ENCODE peak calls at places on chromosomes 3 and 15, in nine cellular contexts. H is astrocyte of the spinal cord; Y is HCT116; Q is astrocyte; N is CD4-positive, alpha-beta memory T cell; L is AG09309; F is cardiac muscle cell; V is transverse colon; I is GM12878. E is an unnamed sample.

GRCh38 chr3:187615630-187616029 is 54.6 kb downstream of the SST start:
- DNase-seq in F (no peak), L (no peak), V (no peak), Q (no peak), H (no peak), Y (no peak), I (no peak), N (no peak), E (no peak)

GRCh38 chr15:91186892-91187644 is 87.0 kb downstream of the SV2B start:
- DNase-seq in H (peak), F (peak), V (no peak), Y (no peak), N (no peak), L (no peak), I (no peak), Q (peak), E (peak)

GRCh38 chr15:69484837-69485236 is 32.2 kb downstream of the RPLP1 start:
- DNase-seq in N (no peak), I (no peak), V (peak), Q (no peak), L (no peak), Y (no peak), H (no peak), F (no peak), E (no peak)

GRCh38 chr3:72054976-72055375 is 270.0 kb upstream of the PROK2 start:
- DNase-seq in L (no peak), N (no peak), H (no peak), V (no peak), I (no peak), F (no peak), Y (no peak), Q (no peak), E (no peak)

GRCh38 chr15:97893988-97894387 is 66.5 kb upstream of the ARRDC4 start:
- DNase-seq in L (no peak), Y (no peak), Q (no peak), I (no peak), F (no peak), H (no peak), V (no peak), N (no peak), E (no peak)

GRCh38 chr15:69127226-69127625 is 33.2 kb upstream of the GLCE start:
- DNase-seq in Q (no peak), V (no peak), L (no peak), Y (no peak), N (no peak), I (no peak), F (no peak), H (no peak), E (no peak)

GRCh38 chr15:77040673-77041072 is 30.2 kb downstream of the TSPAN3 start:
- DNase-seq in V (no peak), H (no peak), Q (peak), F (no peak), N (no peak), I (no peak), Y (no peak), L (peak), E (no peak)

GRCh38 chr15:99682455-99682854 is 50.8 kb downstream of the LYSMD4 start:
- DNase-seq in V (no peak), N (no peak), I (no peak), F (no peak), H (peak), Y (no peak), L (peak), Q (peak), E (no peak)

GRCh38 chr3:177337548-177338331 is 140.5 kb upstream of the TBL1XR1 start:
- DNase-seq in I (peak), L (no peak), N (peak), Y (no peak), V (no peak), Q (peak), F (no peak), H (peak), E (no peak)

GRCh38 chr15:80669599-80670273 is 25.4 kb upstream of the ABHD17C start:
- DNase-seq in Q (peak), I (no peak), Y (no peak), V (no peak), H (peak), F (no peak), N (no peak), L (no peak), E (no peak)

GRCh38 chr3:64799606-64800005 is 111.8 kb upstream of the ADAMTS9 start:
- DNase-seq in N (no peak), Q (no peak), V (peak), F (no peak), Y (no peak), H (no peak), L (no peak), I (no peak), E (no peak)

GRCh38 chr3:71266875-71267274 is 316.7 kb downstream of the FOXP1 start:
- DNase-seq in H (no peak), L (no peak), Q (no peak), Y (no peak), V (no peak), N (no peak), F (no peak), I (no peak), E (no peak)

GRCh38 chr3:157913751-157914150 is 192.5 kb downstream of the SHOX2 start:
- DNase-seq in Y (no peak), Q (no peak), H (no peak), N (no peak), F (no peak), L (peak), I (no peak), V (no peak), E (no peak)

GRCh38 chr3:177150970-177151627 is 46.2 kb downstream of the TBL1XR1 start:
- DNase-seq in H (peak), F (peak), V (no peak), N (peak), I (peak), L (peak), Q (peak), Y (peak), E (no peak)

GRCh38 chr15:90782450-90782849 is 65.3 kb downstream of the BLM start:
- DNase-seq in F (no peak), Y (no peak), N (no peak), V (no peak), H (no peak), L (no peak), Q (no peak), I (no peak), E (no peak)

GRCh38 chr3:188839187-188839695 is 332.5 kb upstream of the TPRG1 start:
- DNase-seq in I (no peak), L (no peak), Q (no peak), N (no peak), Y (no peak), V (no peak), F (no peak), H (no peak), E (no peak)

GRCh38 chr3:176650478-176650877 is 546.8 kb downstream of the TBL1XR1 start:
- DNase-seq in L (peak), Q (peak), H (no peak), I (no peak), N (no peak), V (no peak), F (no peak), Y (no peak), E (no peak)

GRCh38 chr3:59581000-59581399 is 531.2 kb upstream of the CFAP20DC start:
- DNase-seq in Y (no peak), F (no peak), H (no peak), L (no peak), Q (no peak), V (no peak), I (no peak), N (no peak), E (no peak)

GRCh38 chr3:124272611-124273151 is 280.8 kb upstream of the ROPN1 start:
- DNase-seq in N (no peak), Y (no peak), H (peak), V (no peak), L (no peak), Q (peak), F (no peak), I (no peak), E (no peak)

GRCh38 chr15:77688270-77689058 is 55.8 kb upstream of the LINGO1 start:
- DNase-seq in L (no peak), N (no peak), V (no peak), Y (no peak), Q (no peak), H (no peak), F (no peak), I (no peak), E (no peak)

GRCh38 chr3:44297255-44297654 is 41.3 kb upstream of the TCAIM start:
- DNase-seq in I (no peak), N (no peak), H (no peak), V (no peak), F (no peak), L (no peak), Y (no peak), Q (no peak), E (no peak)

GRCh38 chr3:75224419-75224818 is 439.7 kb upstream of the FRG2C start:
- DNase-seq in H (no peak), L (no peak), V (no peak), N (no peak), F (no peak), I (no peak), Y (no peak), Q (peak), E (no peak)

GRCh38 chr3:24288538-24289236 is 206.0 kb downstream of the THRB start:
- DNase-seq in L (no peak), I (no peak), F (no peak), H (peak), Q (peak), N (no peak), Y (no peak), V (peak), E (no peak)

GRCh38 chr3:59680916-59681315 is 631.1 kb upstream of the CFAP20DC start:
- DNase-seq in Y (no peak), L (no peak), H (no peak), N (no peak), I (no peak), F (no peak), V (no peak), Q (no peak), E (no peak)

GRCh38 chr15:89115547-89115946 is 27.3 kb downstream of the ABHD2 start:
- DNase-seq in L (no peak), I (no peak), Y (no peak), Q (no peak), V (peak), H (peak), N (no peak), F (no peak), E (no peak)

GRCh38 chr15:80969316-80969715 is 20.3 kb downstream of the MESD start:
- DNase-seq in V (no peak), Y (no peak), F (no peak), N (no peak), L (no peak), I (no peak), H (no peak), Q (no peak), E (no peak)

GRCh38 chr3:21390856-21391255 is 360.2 kb downstream of the ZNF385D start:
- DNase-seq in Y (no peak), F (no peak), L (peak), Q (peak), I (no peak), V (no peak), H (peak), N (no peak), E (no peak)

GRCh38 chr3:154218728-154219127 is 97.5 kb downstream of the ARHGEF26 start:
- DNase-seq in Y (no peak), Q (no peak), L (no peak), I (no peak), V (no peak), H (no peak), N (no peak), F (no peak), E (no peak)

GRCh38 chr15:25643120-25643519 is 204.3 kb upstream of the UBE3A start:
- DNase-seq in I (no peak), N (no peak), Y (no peak), V (no peak), L (no peak), H (no peak), Q (no peak), F (no peak), E (no peak)

GRCh38 chr3:128146201-128146600 is 7.1 kb upstream of the EEFSEC start:
- DNase-seq in N (no peak), F (no peak), Y (no peak), V (no peak), I (no peak), H (no peak), Q (no peak), L (no peak), E (no peak)

GRCh38 chr3:154931484-154931883 is 148.6 kb upstream of the MME start:
- DNase-seq in L (peak), I (no peak), N (no peak), H (peak), Y (no peak), Q (no peak), V (no peak), F (no peak), E (no peak)

GRCh38 chr3:52892625-52893311 is 4.6 kb downstream of the STIMATE start:
- DNase-seq in I (peak), N (peak), L (no peak), H (no peak), Y (no peak), Q (no peak), V (no peak), F (no peak), E (no peak)

GRCh38 chr3:149879872-149880271 is 66.9 kb downstream of the RNF13 start:
- DNase-seq in Y (peak), N (no peak), H (peak), F (peak), L (peak), V (peak), Q (peak), I (no peak), E (peak)

GRCh38 chr3:194514626-194515025 is 27.8 kb upstream of the ATP13A3 start:
- DNase-seq in Y (no peak), I (no peak), Q (no peak), H (no peak), L (no peak), N (no peak), V (no peak), F (no peak), E (no peak)

GRCh38 chr3:194508486-194509449 is 22.0 kb upstream of the ATP13A3 start:
- DNase-seq in I (no peak), Y (no peak), Q (no peak), H (no peak), L (no peak), V (no peak), F (no peak), N (no peak), E (no peak)

GRCh38 chr3:194517333-194517732 is 30.5 kb upstream of the ATP13A3 start:
- DNase-seq in L (no peak), F (no peak), N (no peak), Y (no peak), H (no peak), I (no peak), Q (no peak), V (no peak), E (no peak)

GRCh38 chr3:194507571-194507970 is 20.8 kb upstream of the ATP13A3 start:
- DNase-seq in L (no peak), H (no peak), N (no peak), Q (no peak), F (no peak), I (no peak), V (no peak), Y (no peak), E (no peak)

DNA sequence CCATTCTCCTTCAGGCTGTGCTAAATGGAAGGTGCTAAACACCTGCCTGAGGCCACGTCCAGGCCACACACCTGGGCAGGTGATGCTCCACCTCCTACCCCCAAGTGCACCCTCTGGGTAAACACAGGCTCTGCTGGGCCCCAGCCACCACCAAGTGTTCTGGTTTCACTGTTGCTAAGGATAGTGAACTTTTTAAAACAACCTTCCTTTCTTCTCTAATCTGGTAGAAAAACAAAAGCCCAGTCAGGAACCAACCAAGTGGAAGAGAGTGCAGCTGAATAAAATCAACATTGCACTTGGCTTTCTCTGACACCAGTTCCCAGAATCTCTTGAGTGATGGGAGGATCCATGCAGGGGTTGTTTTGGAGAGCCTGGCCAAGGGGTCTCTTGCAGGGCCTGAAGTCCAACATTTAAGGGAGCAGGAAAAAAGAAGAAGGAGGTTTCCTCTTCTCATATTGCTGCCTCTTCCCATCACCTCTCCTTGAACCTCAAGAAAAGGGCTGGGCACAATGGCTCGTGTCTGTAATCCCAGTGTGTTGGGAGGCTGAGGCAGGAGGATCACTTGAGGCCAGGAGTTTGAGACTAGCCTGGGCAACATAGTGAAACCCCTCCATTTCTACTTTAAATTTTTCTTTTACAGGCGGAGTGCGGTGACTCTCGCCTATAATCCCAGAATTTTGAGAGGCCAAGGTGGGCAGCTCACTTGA is 26.2 kb upstream of the ATP13A3 start:
- DNase-seq in L (no peak), Q (peak), F (no peak), H (no peak), V (no peak), Y (no peak), I (no peak), N (no peak), E (no peak)
- H3K4me3 ChIP-seq in L (no peak), Q (no peak), F (no peak), H (no peak), V (no peak), Y (no peak), I (no peak), N (no peak), E (no peak)

GRCh38 chr15:64095795-64096485 is at the start of gene SNX1:
- DNase-seq in I (peak), V (peak), H (peak), Q (peak), N (peak), F (peak), L (peak), Y (peak), E (peak)
- H3K4me3 ChIP-seq in I (peak), V (peak), H (peak), Q (peak), N (peak), F (peak), L (peak), Y (peak), E (peak)

DNA sequence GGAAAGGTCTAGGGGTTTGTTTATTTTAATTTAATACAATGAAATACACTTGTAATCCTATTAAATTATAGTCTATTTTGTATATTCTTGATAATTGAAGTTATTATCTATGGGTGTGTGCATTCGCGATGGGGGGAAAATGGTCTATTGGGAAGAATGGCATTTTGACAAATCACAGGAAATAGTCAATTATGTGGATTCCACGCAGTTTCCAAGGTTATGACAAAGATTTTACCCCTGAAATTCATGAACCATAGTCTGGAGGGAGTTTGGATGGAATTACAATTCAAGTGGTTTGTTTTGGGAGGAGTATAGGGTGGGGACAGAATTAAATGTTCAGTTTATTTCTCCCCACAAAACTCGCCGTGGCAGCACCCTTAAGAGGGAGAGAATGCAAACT is 66.5 kb downstream of the RBMS3 start:
- DNase-seq in H (no peak), N (no peak), Q (no peak), Y (no peak), L (no peak), V (no peak), I (no peak), F (no peak), E (no peak)
- H3K4me3 ChIP-seq in H (no peak), N (no peak), Q (no peak), Y (no peak), L (no peak), V (no peak), I (no peak), F (no peak), E (no peak)

GRCh38 chr15:51830279-51830806 is 890 bp downstream of the TMOD3 start:
- DNase-seq in N (no peak), L (no peak), V (no peak), Q (no peak), I (no peak), H (peak), F (peak), Y (no peak), E (peak)

GRCh38 chr15:51825701-51826100 is 3.8 kb upstream of the TMOD3 start:
- DNase-seq in H (no peak), I (no peak), F (no peak), L (no peak), Y (no peak), V (no peak), N (no peak), Q (no peak), E (no peak)

GRCh38 chr15:51828621-51829359 is 663 bp upstream of the TMOD3 start:
- DNase-seq in Y (no peak), H (no peak), I (no peak), N (no peak), V (no peak), Q (peak), L (no peak), F (no peak), E (no peak)

GRCh38 chr15:51833782-51834181 is 4.3 kb downstream of the TMOD3 start:
- DNase-seq in I (no peak), H (no peak), V (no peak), N (no peak), Y (no peak), Q (no peak), L (no peak), F (no peak), E (no peak)

DNA sequence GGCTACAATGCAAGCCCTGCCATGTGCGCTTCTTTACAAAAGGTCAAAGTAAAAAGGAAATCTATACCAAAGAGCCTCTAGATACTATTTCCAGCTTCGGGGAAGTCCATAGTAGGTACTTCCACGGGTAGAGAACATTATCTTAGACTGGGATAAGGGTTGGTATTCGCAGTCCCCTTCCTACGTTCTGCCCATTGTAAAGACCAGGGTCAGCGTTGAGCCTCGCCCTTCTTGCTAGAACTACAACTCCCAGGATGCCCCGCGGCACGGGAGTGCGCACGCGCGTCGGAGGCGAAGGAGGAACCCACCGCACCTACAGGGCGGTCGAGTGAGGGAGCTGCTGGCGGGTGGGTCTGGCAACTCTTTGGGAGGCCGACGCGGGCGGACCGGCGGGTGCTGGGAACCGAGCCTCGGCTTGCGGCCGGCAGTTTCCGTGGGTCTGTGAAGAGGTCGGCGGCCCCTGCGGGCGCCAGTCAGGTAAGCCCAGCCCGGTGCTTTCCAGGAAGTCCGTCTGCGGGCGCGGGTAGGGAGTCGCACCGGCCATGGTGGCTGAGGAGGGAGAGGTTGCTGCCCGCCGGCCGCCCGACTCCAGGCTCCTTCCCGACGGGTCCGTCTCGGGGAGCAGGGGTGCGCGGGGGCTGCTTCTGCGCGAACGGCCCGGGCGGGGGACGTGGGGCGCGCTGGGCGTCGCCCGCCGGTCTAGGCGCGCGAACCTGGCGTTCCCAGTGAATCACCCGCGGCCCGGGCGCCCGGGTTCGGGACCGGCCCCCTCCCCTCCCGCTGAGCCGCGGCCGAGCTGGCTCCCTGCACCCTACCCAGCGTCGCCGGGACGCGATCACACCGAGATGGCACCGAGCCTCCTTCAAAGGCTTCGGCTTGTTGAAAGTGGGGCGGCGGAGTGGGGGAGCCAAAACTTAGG is at the start of gene TMOD3:
- DNase-seq in V (peak), N (peak), Q (peak), F (peak), I (peak), H (peak), Y (peak), L (peak), E (peak)
- H3K4me3 ChIP-seq in V (peak), N (peak), Q (peak), F (peak), I (peak), H (peak), Y (peak), L (peak), E (peak)

GRCh38 chr3:11625376-11626083 is 18.2 kb downstream of the VGLL4 start:
- DNase-seq in N (no peak), F (no peak), I (no peak), H (no peak), Q (no peak), V (no peak), Y (no peak), L (no peak), E (no peak)

GRCh38 chr3:11624704-11625375 is 18.9 kb downstream of the VGLL4 start:
- DNase-seq in Y (no peak), L (no peak), F (no peak), H (no peak), Q (no peak), N (peak), V (no peak), I (no peak), E (no peak)

GRCh38 chr3:11626084-11626463 is 17.6 kb downstream of the VGLL4 start:
- DNase-seq in I (peak), Q (no peak), V (no peak), L (no peak), Y (no peak), F (no peak), N (no peak), H (no peak), E (no peak)

GRCh38 chr3:11622846-11623550 is 20.7 kb downstream of the VGLL4 start:
- DNase-seq in V (no peak), Q (peak), F (no peak), L (no peak), N (no peak), I (no peak), Y (no peak), H (no peak), E (no peak)

GRCh38 chr3:11624161-11624560 is 19.6 kb downstream of the VGLL4 start:
- DNase-seq in H (no peak), F (no peak), N (peak), V (no peak), Y (no peak), L (no peak), I (no peak), Q (no peak), E (no peak)
- H3K4me3 ChIP-seq in H (no peak), F (no peak), N (peak), V (no peak), Y (no peak), L (no peak), I (no peak), Q (no peak), E (no peak)

E was measured in NT2/D1.